ENCODE peak calls at places on chromosomes 11 and 22, in nine cellular contexts. R, B, M, P, G, N, D, J and I are unnamed samples.

GRCh38 chr11:131934006-131934405 is 563.6 kb downstream of the NTM start:
- DNase-seq in J (no peak), R (no peak), N (no peak), D (no peak), P (no peak), M (no peak), G (no peak), B (no peak), I (no peak)

GRCh38 chr11:125154380-125155099 is 10.0 kb upstream of the PKNOX2 start:
- DNase-seq in P (no peak), G (no peak), B (no peak), D (no peak), M (no peak), J (no peak), R (no peak), N (no peak), I (no peak)

GRCh38 chr11:23455291-23455864 is 595.1 kb upstream of the CCDC179 start:
- DNase-seq in R (no peak), J (no peak), M (no peak), B (no peak), D (no peak), N (no peak), P (no peak), G (no peak), I (no peak)

GRCh38 chr22:47328550-47329243 is 566.2 kb downstream of the TBC1D22A start:
- DNase-seq in D (no peak), R (no peak), G (no peak), M (no peak), P (peak; percentile 88), J (peak; percentile 87), B (no peak), N (no peak), I (no peak)

GRCh38 chr11:71447791-71448256 is 369 bp downstream of the DHCR7 start:
- DNase-seq in R (peak; percentile 32), G (peak; percentile 63), M (peak; percentile 69), B (peak; percentile 38), D (peak; percentile 79), J (no peak), N (no peak), P (peak; percentile 48), I (peak; percentile 68)

GRCh38 chr11:76239483-76240142 is 33.3 kb upstream of the WNT11 start:
- DNase-seq in P (no peak), J (no peak), D (no peak), M (no peak), B (no peak), N (no peak), R (no peak), G (no peak), I (no peak)

GRCh38 chr11:2860636-2861035 is 24.9 kb downstream of the CDKN1C start:
- DNase-seq in J (no peak), G (no peak), D (no peak), N (peak; percentile 43), R (no peak), M (no peak), P (peak; percentile 18), B (no peak), I (no peak)

GRCh38 chr11:67629386-67630229 is at the start of gene NUDT8:
- DNase-seq in R (peak; percentile 84), B (peak; percentile 59), D (peak; percentile 25), G (peak; percentile 94), M (peak; percentile 92), J (no peak), P (peak; percentile 91), N (peak; percentile 90), I (peak; percentile 89)

GRCh38 chr11:112122206-112122605 is 35.5 kb downstream of the SDHD start:
- DNase-seq in J (no peak), P (no peak), N (no peak), B (no peak), G (no peak), M (no peak), D (no peak), R (no peak), I (no peak)

GRCh38 chr11:128201801-128202200 is 385.6 kb downstream of the ETS1 start:
- DNase-seq in J (no peak), G (no peak), D (no peak), P (no peak), R (no peak), M (no peak), N (no peak), B (no peak), I (no peak)

GRCh38 chr11:56885182-56885581 is 103.5 kb upstream of the OR5AK2 start:
- DNase-seq in G (no peak), P (no peak), B (peak; percentile 95), D (no peak), J (no peak), R (no peak), M (no peak), N (no peak), I (peak; percentile 2)

GRCh38 chr11:680970-681369 is 14.1 kb downstream of the DEAF1 start:
- DNase-seq in G (no peak), R (no peak), P (no peak), D (no peak), J (no peak), N (no peak), B (no peak), M (peak; percentile 44), I (no peak)

GRCh38 chr11:46444305-46444704 is 52.7 kb upstream of the CHRM4 start:
- DNase-seq in G (no peak), R (no peak), J (no peak), M (no peak), B (no peak), N (no peak), D (no peak), P (peak; percentile 27), I (no peak)

GRCh38 chr22:28799834-28800307 is 498 bp downstream of the XBP1 start:
- DNase-seq in M (no peak), P (peak; percentile 78), N (no peak), G (peak; percentile 53), D (no peak), R (no peak), B (no peak), J (no peak), I (peak; percentile 60)

GRCh38 chr11:95764267-95764898 is 25.2 kb downstream of the FAM76B start:
- DNase-seq in J (no peak), B (peak; percentile 11), G (no peak), P (peak; percentile 89), R (no peak), N (no peak), D (peak; percentile 63), M (no peak), I (peak; percentile 77)

GRCh38 chr22:26139320-26139719 is 29.9 kb upstream of the SEZ6L start:
- DNase-seq in G (no peak), R (no peak), M (no peak), B (no peak), D (peak; percentile 84), N (no peak), J (peak; percentile 62), P (no peak), I (no peak)

GRCh38 chr11:16981651-16982194 is 32.5 kb downstream of the PLEKHA7 start:
- DNase-seq in B (peak; percentile 20), M (no peak), P (peak; percentile 81), N (no peak), D (no peak), G (no peak), R (no peak), J (no peak), I (peak; percentile 51)

GRCh38 chr11:115679945-115680344 is 175.7 kb upstream of the CADM1 start:
- DNase-seq in P (no peak), G (no peak), M (no peak), N (no peak), J (no peak), R (no peak), B (no peak), D (no peak), I (no peak)

GRCh38 chr11:79007811-79008294 is 433.0 kb downstream of the TENM4 start:
- DNase-seq in P (no peak), N (no peak), J (no peak), G (no peak), D (no peak), M (no peak), R (no peak), B (no peak), I (no peak)

GRCh38 chr11:83629775-83630174 is 343.6 kb upstream of the CCDC90B start:
- DNase-seq in D (no peak), R (no peak), N (no peak), B (no peak), G (no peak), P (no peak), J (no peak), M (no peak), I (no peak)

GRCh38 chr22:33984741-33985287 is 64.5 kb upstream of the LARGE1 start:
- DNase-seq in M (no peak), N (no peak), D (no peak), J (peak; percentile 79), B (no peak), G (no peak), P (no peak), R (no peak), I (no peak)

GRCh38 chr11:134752526-134752925 is 340.5 kb upstream of the B3GAT1 start:
- DNase-seq in J (peak; percentile 47), G (no peak), M (no peak), R (no peak), B (no peak), D (no peak), N (no peak), P (no peak), I (no peak)

GRCh38 chr11:16902979-16903378 is 111.2 kb downstream of the PLEKHA7 start:
- DNase-seq in R (no peak), B (no peak), J (no peak), G (no peak), M (no peak), P (no peak), N (no peak), D (no peak), I (no peak)

GRCh38 chr11:95229199-95230053 is 1.6 kb downstream of the SESN3 start:
- DNase-seq in N (no peak), M (no peak), B (no peak), D (peak; percentile 52), G (no peak), J (no peak), P (peak; percentile 77), R (no peak), I (peak; percentile 28)

GRCh38 chr22:25137577-25138525 is 61.8 kb upstream of the CRYBB3 start:
- DNase-seq in D (no peak), M (no peak), P (no peak), B (no peak), R (no peak), G (no peak), N (no peak), J (no peak), I (no peak)

GRCh38 chr11:7495997-7496545 is 10.8 kb downstream of the OLFML1 start:
- DNase-seq in J (no peak), M (no peak), R (no peak), N (peak; percentile 79), B (no peak), D (no peak), G (no peak), P (no peak), I (no peak)

GRCh38 chr11:34345012-34345804 is 12.6 kb downstream of the ABTB2 start:
- DNase-seq in P (peak; percentile 66), J (no peak), M (no peak), B (peak; percentile 75), N (no peak), D (no peak), R (no peak), G (peak; percentile 49), I (no peak)

GRCh38 chr22:30312053-30312452 is 14.7 kb downstream of the TBC1D10A start:
- DNase-seq in G (no peak), M (no peak), J (no peak), B (no peak), D (no peak), P (peak; percentile 55), R (no peak), N (no peak), I (no peak)